ENCODE peak calls at places on chromosome 22, in ten cellular contexts. R, D, Y, G, K, V, M, E, Q and S are unnamed samples.

GRCh38 chr22:43230983-43231723 is 44.2 kb upstream of the TTLL12 start:
- DNase-seq in E (peak), R (peak), Q (peak), Y (peak), M (no peak), V (peak), K (no peak), D (no peak), G (peak), S (no peak)

GRCh38 chr22:41226728-41227655 is 13.7 kb downstream of the CHADL start:
- DNase-seq in M (no peak), V (no peak), E (no peak), R (no peak), Y (no peak), Q (no peak), G (no peak), K (no peak), D (no peak), S (no peak)

GRCh38 chr22:34055525-34056200 is 135.4 kb upstream of the LARGE1 start:
- DNase-seq in M (no peak), E (no peak), D (no peak), K (no peak), Y (no peak), Q (peak), G (no peak), V (no peak), R (no peak), S (no peak)

GRCh38 chr22:44261164-44261860 is 51.4 kb downstream of the SHISAL1 start:
- DNase-seq in D (no peak), V (no peak), Y (no peak), E (no peak), Q (no peak), G (no peak), M (no peak), K (no peak), R (no peak), S (peak)

GRCh38 chr22:31055322-31056159 is 25.6 kb upstream of the SMTN start:
- DNase-seq in D (peak), V (peak), E (peak), Y (no peak), Q (no peak), M (peak), K (peak), R (peak), G (peak), S (peak)

GRCh38 chr22:22210375-22210774 is 34.2 kb upstream of the VPREB1 start:
- DNase-seq in R (peak), E (no peak), Y (peak), D (no peak), V (peak), M (peak), K (peak), Q (peak), G (no peak), S (no peak)

GRCh38 chr22:48968201-48968959 is 859.3 kb downstream of the BRD1 start:
- DNase-seq in M (no peak), G (no peak), E (no peak), Y (no peak), Q (peak), R (no peak), D (peak), V (peak), K (no peak), S (peak)

GRCh38 chr22:34976474-34976873 is 89.5 kb upstream of the ISX start:
- DNase-seq in E (no peak), Q (no peak), G (no peak), M (no peak), Y (no peak), V (no peak), K (no peak), D (no peak), R (no peak), S (no peak)

GRCh38 chr22:23373601-23374000 is 193.3 kb downstream of the BCR start:
- DNase-seq in V (no peak), K (no peak), D (no peak), Y (no peak), R (no peak), G (no peak), M (no peak), Q (no peak), E (no peak), S (no peak)

GRCh38 chr22:17815703-17816254 is 41.5 kb upstream of the BID start:
- DNase-seq in E (no peak), M (no peak), D (no peak), Y (no peak), Q (no peak), V (no peak), K (no peak), R (no peak), G (no peak), S (no peak)

GRCh38 chr22:37169412-37169811 is 18.6 kb downstream of the C1QTNF6 start:
- DNase-seq in Y (no peak), K (no peak), R (no peak), D (no peak), Q (no peak), E (no peak), M (no peak), G (no peak), V (no peak), S (no peak)

GRCh38 chr22:33537059-33537458 is 383.2 kb downstream of the LARGE1 start:
- DNase-seq in Q (no peak), E (no peak), D (no peak), Y (no peak), K (no peak), G (no peak), M (no peak), V (no peak), R (no peak), S (no peak)

GRCh38 chr22:25696763-25697710 is 45.0 kb upstream of the MYO18B start:
- DNase-seq in K (no peak), G (no peak), V (no peak), R (no peak), M (no peak), E (no peak), Q (no peak), D (no peak), Y (no peak), S (no peak)

GRCh38 chr22:31628969-31629723 is 32.9 kb downstream of the PISD start:
- DNase-seq in V (no peak), M (no peak), Y (no peak), K (no peak), Q (no peak), R (no peak), D (no peak), E (no peak), G (no peak), S (no peak)

GRCh38 chr22:44456661-44457412 is 41.2 kb downstream of the RTL6 start:
- DNase-seq in V (no peak), D (peak), M (no peak), K (no peak), Q (no peak), E (no peak), Y (no peak), G (no peak), R (no peak), S (no peak)

GRCh38 chr22:30857103-30857502 is 111.5 kb downstream of the MORC2 start:
- DNase-seq in G (no peak), R (no peak), D (peak), E (no peak), Q (no peak), Y (no peak), V (no peak), K (no peak), M (no peak), S (peak)

GRCh38 chr22:40022536-40023225 is 27.9 kb downstream of the FAM83F start:
- DNase-seq in M (peak), K (no peak), Y (no peak), E (no peak), D (no peak), G (no peak), V (no peak), Q (no peak), R (no peak), S (no peak)

GRCh38 chr22:25896098-25896497 is 154.1 kb downstream of the MYO18B start:
- DNase-seq in V (no peak), Q (no peak), M (no peak), R (no peak), E (no peak), Y (no peak), D (no peak), K (no peak), G (no peak), S (no peak)

GRCh38 chr22:49825944-49826602 is 1.6 kb downstream of the BRD1 start:
- DNase-seq in K (no peak), M (no peak), V (no peak), D (no peak), R (no peak), Q (peak), G (no peak), Y (peak), E (peak), S (no peak)

GRCh38 chr22:30948930-30949342 is 19.6 kb downstream of the MORC2 start:
- DNase-seq in E (no peak), K (no peak), Y (no peak), V (no peak), R (no peak), Q (no peak), M (no peak), G (no peak), D (no peak), S (no peak)

DNA sequence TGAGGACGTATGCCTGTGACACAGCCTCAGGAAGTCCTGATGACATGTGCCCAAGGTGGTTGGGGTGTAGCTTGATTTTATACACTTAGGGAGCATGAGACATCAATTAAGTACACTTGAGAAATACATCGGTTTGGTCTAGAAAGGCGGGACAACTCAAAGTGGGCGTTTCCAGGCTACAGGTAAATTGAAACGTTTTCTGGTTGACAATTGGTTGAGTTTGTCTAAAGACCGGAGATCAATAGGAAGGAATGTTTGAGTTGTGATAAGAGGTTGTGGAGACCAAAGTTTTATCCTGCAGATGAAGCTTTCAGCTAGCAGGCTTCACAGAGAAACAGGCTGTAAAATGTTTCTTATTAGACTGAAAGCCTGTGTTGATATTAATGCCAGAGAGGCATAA is 6.8 kb downstream of the APOL3 start:
- DNase-seq in R (no peak), K (no peak), Q (no peak), E (no peak), Y (no peak), M (no peak), D (peak), G (no peak), V (no peak), S (no peak)
- H3K27ac ChIP-seq in R (no peak), K (no peak), Q (no peak), E (peak), Y (peak), M (no peak), D (peak), G (no peak), V (no peak), S (peak)

GRCh38 chr22:38243007-38243775 is 29.6 kb downstream of the TMEM184B start:
- DNase-seq in Q (no peak), G (peak), D (no peak), Y (no peak), M (no peak), E (peak), R (peak), K (peak), V (peak), S (no peak)
- H3K27ac ChIP-seq in Q (peak), G (peak), D (peak), Y (no peak), M (peak), E (peak), R (peak), K (peak), V (no peak), S (peak)

GRCh38 chr22:45550891-45551290 is 48.2 kb downstream of the FBLN1 start:
- DNase-seq in V (no peak), R (no peak), K (no peak), D (no peak), Q (no peak), G (no peak), E (no peak), Y (no peak), M (no peak), S (no peak)

GRCh38 chr22:45549739-45550138 is 47.1 kb downstream of the FBLN1 start:
- DNase-seq in K (no peak), V (no peak), Y (no peak), M (no peak), G (no peak), D (no peak), Q (no peak), R (no peak), E (no peak), S (no peak)

GRCh38 chr22:45550416-45550815 is 47.7 kb downstream of the FBLN1 start:
- DNase-seq in G (no peak), K (no peak), E (no peak), V (no peak), Q (no peak), D (no peak), R (no peak), Y (no peak), M (no peak), S (no peak)

GRCh38 chr22:45548441-45548840 is 45.8 kb downstream of the FBLN1 start:
- DNase-seq in Y (no peak), G (no peak), E (no peak), K (no peak), M (no peak), Q (no peak), V (no peak), D (no peak), R (no peak), S (no peak)

GRCh38 chr22:45548991-45549736 is 46.5 kb downstream of the FBLN1 start:
- DNase-seq in M (no peak), D (peak), Y (no peak), G (no peak), E (no peak), Q (no peak), V (peak), K (peak), R (peak), S (peak)
- H3K27ac ChIP-seq in M (peak), D (peak), Y (no peak), G (no peak), E (peak), Q (no peak), V (peak), K (peak), R (peak), S (peak)

DNA sequence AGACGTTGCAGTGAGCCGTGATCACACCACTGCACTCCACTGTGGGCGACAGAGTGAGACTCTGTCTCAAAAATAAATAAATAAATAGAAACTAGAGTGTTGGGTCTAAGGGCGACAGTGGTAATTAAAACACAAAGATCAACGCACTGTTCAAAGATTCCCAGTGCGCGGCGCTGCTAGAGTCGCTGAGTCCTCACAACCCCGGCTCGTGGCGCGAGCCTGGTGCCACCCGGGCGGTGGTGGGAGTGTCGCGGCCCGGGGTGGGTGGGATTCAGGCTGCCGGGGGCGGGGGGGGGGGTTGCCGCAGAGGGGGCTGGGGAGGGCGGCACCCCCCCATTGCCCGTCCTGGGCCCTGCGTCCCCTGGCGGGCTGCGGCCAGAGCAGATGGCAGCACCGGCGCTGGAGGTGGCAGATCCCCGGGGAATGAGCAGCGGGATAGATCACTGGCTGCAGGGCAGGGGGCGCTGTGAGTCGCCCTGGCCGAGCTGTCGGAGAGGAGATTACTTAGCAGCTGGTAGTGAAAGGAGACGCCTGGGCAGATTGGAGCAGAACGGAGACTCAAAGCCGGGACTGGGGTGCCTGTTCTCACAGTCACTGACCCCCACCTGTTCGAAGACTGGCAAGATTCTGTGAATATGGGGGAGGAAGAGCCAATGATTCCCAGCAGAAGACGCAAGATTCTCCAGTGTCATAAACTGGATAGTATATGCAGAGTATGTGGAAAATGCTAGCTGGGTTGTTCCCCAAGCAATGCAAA is 30.2 kb upstream of the APOBEC3A start:
- DNase-seq in K (no peak), G (peak), D (peak), Q (peak), E (peak), R (no peak), Y (no peak), M (no peak), V (peak), S (peak)
- H3K27ac ChIP-seq in K (no peak), G (no peak), D (peak), Q (no peak), E (peak), R (no peak), Y (no peak), M (no peak), V (no peak), S (peak)

GRCh38 chr22:20610757-20611156 is 103.3 kb downstream of the MED15 start:
- DNase-seq in M (no peak), K (no peak), E (no peak), Y (no peak), V (no peak), Q (no peak), R (no peak), G (no peak), D (no peak), S (no peak)

GRCh38 chr22:20607157-20607907 is 99.9 kb downstream of the MED15 start:
- DNase-seq in E (no peak), M (no peak), K (no peak), D (no peak), Y (no peak), V (no peak), G (no peak), Q (no peak), R (no peak), S (no peak)

GRCh38 chr22:20611418-20611817 is 104.0 kb downstream of the MED15 start:
- DNase-seq in Y (no peak), E (no peak), V (no peak), R (no peak), Q (no peak), D (no peak), K (no peak), G (no peak), M (no peak), S (no peak)

GRCh38 chr22:20613301-20613700 is 105.9 kb downstream of the MED15 start:
- DNase-seq in R (no peak), E (no peak), G (no peak), Q (no peak), K (no peak), V (no peak), M (no peak), Y (no peak), D (no peak), S (no peak)

DNA sequence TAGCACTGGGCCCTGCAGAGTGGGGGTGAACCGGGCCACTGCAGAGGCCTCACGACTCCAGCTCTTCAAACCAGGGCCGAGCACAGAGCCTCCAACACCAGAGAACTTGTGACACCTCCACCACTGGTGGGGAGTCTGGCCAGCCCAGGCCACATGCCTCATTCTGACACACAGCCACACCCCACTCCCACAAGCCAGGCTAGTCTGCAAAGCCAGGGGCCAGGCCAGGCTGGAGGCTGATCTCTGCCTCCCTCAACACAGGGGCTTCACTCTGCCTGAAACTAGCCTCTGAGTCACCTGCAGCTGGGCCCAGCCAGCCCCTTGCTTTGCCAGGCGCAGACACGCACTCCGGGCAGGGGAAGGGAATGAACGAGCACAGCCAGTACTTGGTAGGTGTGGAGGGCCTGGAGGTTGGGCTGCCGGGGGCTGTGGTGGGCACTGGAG is 102.9 kb downstream of the MED15 start:
- DNase-seq in E (no peak), G (no peak), D (no peak), R (no peak), Y (no peak), V (no peak), K (no peak), M (no peak), Q (no peak), S (no peak)
- H3K27ac ChIP-seq in E (no peak), G (no peak), D (no peak), R (no peak), Y (no peak), V (no peak), K (no peak), M (no peak), Q (no peak), S (no peak)

DNA sequence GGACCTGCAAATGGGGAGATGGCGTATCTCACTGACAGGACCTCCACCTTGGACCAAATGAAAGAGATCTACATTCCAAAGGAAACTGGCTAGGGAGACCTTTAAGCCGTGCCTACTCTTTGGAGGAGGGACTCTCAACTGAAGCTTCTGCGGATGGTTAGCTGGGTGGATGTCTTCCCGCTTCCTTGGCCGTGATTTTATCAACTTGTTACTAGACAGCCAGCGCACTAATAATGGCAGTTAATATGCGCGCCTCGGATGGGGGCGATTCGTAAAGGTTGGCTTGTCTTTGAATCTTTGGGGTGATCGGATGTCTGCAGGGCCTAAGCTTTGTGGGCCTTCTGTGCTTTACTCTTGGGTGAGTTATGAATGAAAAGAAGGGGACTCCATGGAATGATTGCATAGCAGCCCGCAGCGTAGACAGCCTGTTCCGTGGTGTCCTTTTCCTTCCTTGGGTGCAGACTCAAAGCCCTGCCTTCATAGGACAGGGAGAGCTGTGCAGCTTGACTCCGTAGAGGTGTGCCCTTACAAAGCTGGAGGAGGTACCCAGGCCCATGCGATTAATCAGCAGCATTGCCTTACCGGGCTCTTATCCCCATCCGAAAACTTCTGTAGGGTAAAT is 1.5 kb downstream of the ZNRF3 start:
- DNase-seq in K (no peak), Y (no peak), D (no peak), E (no peak), Q (no peak), V (no peak), R (no peak), M (no peak), G (no peak), S (no peak)
- H3K27ac ChIP-seq in K (no peak), Y (no peak), D (peak), E (no peak), Q (no peak), V (no peak), R (no peak), M (no peak), G (peak), S (no peak)

GRCh38 chr22:46574993-46575914 is 37.8 kb upstream of the CELSR1 start:
- DNase-seq in K (no peak), G (no peak), D (no peak), Q (peak), R (no peak), M (no peak), Y (no peak), E (no peak), V (peak), S (no peak)
- H3K27ac ChIP-seq in K (no peak), G (no peak), D (peak), Q (no peak), R (peak), M (peak), Y (no peak), E (peak), V (peak), S (no peak)